ENCODE peak calls at places on chromosomes 12 and 14, in ten cellular contexts. N is ureter, S is kidney glomerular epithelial cell, L is NCI-H2081, G is GM12865, F is NCI-H2171 treated with DMSO at 0.1 percent for 48 hours, J is IMR-90, D is dorsolateral prefrontal cortex, Z is pancreas, M is choroid plexus epithelial cell. U is an unnamed sample.

GRCh38 chr14:73945159-73945670 is 4.7 kb downstream of the FAM161B start:
- DNase-seq in G (no peak), S (no peak), N (no peak), Z (peak), L (no peak), J (no peak), D (no peak), F (no peak), M (no peak), U (no peak)

GRCh38 chr14:56554301-56554700 is 25.3 kb upstream of the TMEM260 start:
- DNase-seq in D (no peak), N (no peak), L (no peak), M (no peak), J (no peak), F (no peak), Z (no peak), S (no peak), G (no peak), U (no peak)

GRCh38 chr14:92936085-92936484 is 13.1 kb downstream of the CHGA start:
- DNase-seq in G (no peak), L (no peak), M (no peak), J (no peak), D (no peak), N (no peak), S (no peak), F (no peak), Z (no peak), U (no peak)

GRCh38 chr12:53575502-53576264 is 50.5 kb downstream of the ATF7 start:
- DNase-seq in S (no peak), M (peak), D (no peak), N (no peak), L (no peak), J (peak), F (no peak), G (no peak), Z (no peak), U (no peak)

GRCh38 chr14:50658203-50658602 is 9.9 kb downstream of the SAV1 start:
- DNase-seq in L (no peak), S (peak), F (no peak), G (no peak), M (peak), J (peak), N (no peak), Z (peak), D (no peak), U (no peak)

GRCh38 chr14:86346818-86347384 is 817.0 kb downstream of the FLRT2 start:
- DNase-seq in Z (no peak), L (no peak), F (no peak), M (no peak), D (no peak), N (no peak), J (no peak), S (no peak), G (no peak), U (no peak)

GRCh38 chr12:2826721-2827515 is 7.9 kb downstream of the NRIP2 start:
- DNase-seq in M (no peak), G (no peak), L (no peak), S (no peak), Z (no peak), F (no peak), J (no peak), N (no peak), D (no peak), U (peak)

GRCh38 chr12:91577586-91578539 is 395.2 kb upstream of the DCN start:
- DNase-seq in L (peak), N (no peak), D (no peak), F (peak), S (peak), J (peak), G (peak), Z (no peak), M (peak), U (peak)

GRCh38 chr14:95098984-95099599 is 58.2 kb downstream of the DICER1 start:
- DNase-seq in Z (peak), M (peak), F (peak), G (peak), L (peak), D (peak), J (peak), N (peak), S (peak), U (peak)